ENCODE peak calls at places on chromosomes 1 and 21, in seven cellular contexts. U, O, P, C, M, V and E are unnamed samples.
A peak's percentile ranks its signal among the peaks of the same experiment; 100 is the strongest.

GRCh38 chr1:29563571-29563970 is 327.2 kb downstream of the PTPRU start:
- DNase-seq in O (no peak), V (no peak), P (no peak), U (no peak), C (no peak), M (no peak), E (no peak)

GRCh38 chr21:45596704-45597318 is 46.7 kb upstream of the PCBP3 start:
- DNase-seq in P (peak; percentile 81), C (peak; percentile 81), O (no peak), V (peak; percentile 94), M (no peak), U (peak; percentile 83), E (peak; percentile 20)

GRCh38 chr1:25967308-25967707 is 30.6 kb downstream of the PAFAH2 start:
- DNase-seq in C (no peak), V (no peak), P (no peak), M (no peak), U (no peak), O (no peak), E (no peak)

GRCh38 chr1:217135569-217135915 is 412.3 kb upstream of the ESRRG start:
- DNase-seq in V (no peak), U (peak; percentile 37), C (no peak), P (no peak), M (no peak), O (no peak), E (no peak)

GRCh38 chr1:84946631-84947030 is 50.3 kb downstream of the MCOLN2 start:
- DNase-seq in C (no peak), O (peak; percentile 13), U (no peak), M (no peak), P (no peak), V (no peak), E (no peak)

GRCh38 chr1:13990939-13991338 is 291.0 kb downstream of the PRDM2 start:
- DNase-seq in P (no peak), V (no peak), M (no peak), C (no peak), O (no peak), U (no peak), E (no peak)

GRCh38 chr1:201693019-201693372 is 136.0 kb upstream of the IPO9 start:
- DNase-seq in O (no peak), M (no peak), P (no peak), C (no peak), U (no peak), V (no peak), E (no peak)

GRCh38 chr21:43639470-43640178 is 19.7 kb downstream of the HSF2BP start:
- DNase-seq in C (no peak), M (peak; percentile 35), U (no peak), P (no peak), V (no peak), O (peak; percentile 50), E (no peak)

GRCh38 chr21:37416914-37417313 is 50.3 kb downstream of the DYRK1A start:
- DNase-seq in V (no peak), P (no peak), M (no peak), U (no peak), O (no peak), C (no peak), E (no peak)

GRCh38 chr1:6476483-6476882 is 10.5 kb upstream of the TNFRSF25 start:
- DNase-seq in C (no peak), V (no peak), M (no peak), P (no peak), U (no peak), O (no peak), E (no peak)

GRCh38 chr1:154931940-154932487 is 4.5 kb downstream of the PMVK start:
- DNase-seq in C (peak; percentile 92), P (no peak), O (no peak), M (peak; percentile 41), V (no peak), U (no peak), E (no peak)

GRCh38 chr1:205141236-205142104 is 19.7 kb upstream of the RBBP5 start:
- DNase-seq in C (peak; percentile 83), M (peak; percentile 38), P (peak; percentile 65), V (peak; percentile 94), O (peak; percentile 69), U (peak; percentile 87), E (peak; percentile 62)

GRCh38 chr1:215031392-215031791 is 51.1 kb upstream of the KCNK2 start:
- DNase-seq in O (no peak), C (no peak), P (no peak), U (no peak), V (no peak), M (no peak), E (no peak)

GRCh38 chr1:46806196-46807020 is 7.6 kb downstream of the CYP4B1 start:
- DNase-seq in C (peak; percentile 28), U (no peak), M (no peak), V (peak; percentile 35), P (no peak), O (no peak), E (peak; percentile 84)

DNA sequence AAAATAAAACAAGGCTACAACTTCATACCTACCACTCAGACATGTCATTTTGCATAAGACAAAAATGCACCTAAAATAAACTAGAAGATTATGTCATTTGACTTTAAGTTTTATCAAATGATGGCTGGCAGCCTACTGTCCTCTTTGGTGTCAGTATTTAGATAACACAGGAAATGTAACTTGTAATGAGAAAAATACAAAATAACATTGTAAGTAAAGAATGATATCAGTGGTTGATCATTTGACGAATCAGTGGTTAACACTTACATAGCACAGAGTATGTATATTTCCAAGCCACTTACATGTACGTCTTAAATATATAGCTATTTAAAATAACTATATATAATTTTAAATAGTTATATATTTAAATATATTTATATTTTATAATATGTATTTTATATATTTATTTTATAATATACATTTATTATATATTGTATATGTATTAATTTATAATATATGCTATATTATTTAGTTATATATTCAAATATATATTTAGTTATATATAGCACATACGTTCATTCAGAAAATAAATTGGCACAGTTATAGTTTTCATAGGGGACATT is 44.1 kb downstream of the ZNF678 start:
- DNase-seq in U (no peak), C (no peak), O (no peak), P (no peak), M (no peak), V (no peak), E (no peak)
- H3K9me3 ChIP-seq in U (peaks cover 7% of the 10 kb centered on the region), C (peaks cover 79% of the 10 kb centered on the region), O (peaks cover 22% of the 10 kb centered on the region), P (peaks cover 48% of the 10 kb centered on the region), M (no peaks in the 10 kb centered on the region), V (peaks cover 67% of the 10 kb centered on the region), E (no peaks in the 10 kb centered on the region)

GRCh38 chr1:206872139-206872538 is 6.7 kb downstream of the IL20 start:
- DNase-seq in M (no peak), U (no peak), C (no peak), V (no peak), P (no peak), O (no peak), E (no peak)
- H3K9me3 ChIP-seq in M (peaks cover under 1% of the 10 kb centered on the region), U (no peaks in the 10 kb centered on the region), C (peaks cover 15% of the 10 kb centered on the region), V (peaks cover 10% of the 10 kb centered on the region), P (peaks cover 21% of the 10 kb centered on the region), O (peaks cover 4% of the 10 kb centered on the region), E (no peaks in the 10 kb centered on the region)

GRCh38 chr1:82542141-82542540 is 741.4 kb downstream of the ADGRL2 start:
- DNase-seq in O (no peak), V (no peak), C (no peak), P (no peak), U (no peak), M (no peak), E (no peak)
- H3K9me3 ChIP-seq in O (no peaks in the 10 kb centered on the region), V (no peaks in the 10 kb centered on the region), C (no peaks in the 10 kb centered on the region), P (no peaks in the 10 kb centered on the region), U (no peaks in the 10 kb centered on the region), M (no peaks in the 10 kb centered on the region), E (no peaks in the 10 kb centered on the region)

DNA sequence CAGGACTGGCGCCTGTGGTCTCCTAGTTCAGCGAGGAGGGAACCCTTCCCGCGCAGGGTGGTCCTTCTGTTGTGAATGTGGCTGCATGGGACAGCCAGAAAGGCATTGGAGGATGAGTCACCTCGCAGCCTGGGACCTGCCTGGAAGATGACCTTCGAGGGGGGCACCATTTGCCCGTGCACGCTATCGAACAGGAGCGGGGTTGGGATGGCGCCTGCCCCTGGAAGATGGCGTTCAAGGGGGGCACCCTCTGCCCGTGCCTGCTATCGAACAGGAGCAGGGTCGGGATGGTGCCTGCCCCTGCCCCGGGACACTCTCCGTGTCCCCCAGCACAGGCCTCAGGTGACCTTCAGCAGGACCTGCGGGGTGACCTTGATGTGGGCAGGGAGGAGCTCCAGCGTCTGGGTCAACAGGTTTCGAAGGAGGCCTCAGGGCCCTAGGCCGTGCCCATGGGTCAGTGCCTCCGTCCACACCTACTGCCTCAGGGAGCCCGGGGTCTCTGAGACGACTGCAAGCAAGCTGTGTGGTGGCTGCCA is 1.7 kb upstream of the ACTRT2 start:
- DNase-seq in V (no peak), M (no peak), C (no peak), U (no peak), O (no peak), P (no peak), E (no peak)
- H3K9me3 ChIP-seq in V (no peaks in the 10 kb centered on the region), M (peaks cover 17% of the 10 kb centered on the region), C (no peaks in the 10 kb centered on the region), U (no peaks in the 10 kb centered on the region), O (peaks cover 80% of the 10 kb centered on the region), P (no peaks in the 10 kb centered on the region), E (no peaks in the 10 kb centered on the region)

DNA sequence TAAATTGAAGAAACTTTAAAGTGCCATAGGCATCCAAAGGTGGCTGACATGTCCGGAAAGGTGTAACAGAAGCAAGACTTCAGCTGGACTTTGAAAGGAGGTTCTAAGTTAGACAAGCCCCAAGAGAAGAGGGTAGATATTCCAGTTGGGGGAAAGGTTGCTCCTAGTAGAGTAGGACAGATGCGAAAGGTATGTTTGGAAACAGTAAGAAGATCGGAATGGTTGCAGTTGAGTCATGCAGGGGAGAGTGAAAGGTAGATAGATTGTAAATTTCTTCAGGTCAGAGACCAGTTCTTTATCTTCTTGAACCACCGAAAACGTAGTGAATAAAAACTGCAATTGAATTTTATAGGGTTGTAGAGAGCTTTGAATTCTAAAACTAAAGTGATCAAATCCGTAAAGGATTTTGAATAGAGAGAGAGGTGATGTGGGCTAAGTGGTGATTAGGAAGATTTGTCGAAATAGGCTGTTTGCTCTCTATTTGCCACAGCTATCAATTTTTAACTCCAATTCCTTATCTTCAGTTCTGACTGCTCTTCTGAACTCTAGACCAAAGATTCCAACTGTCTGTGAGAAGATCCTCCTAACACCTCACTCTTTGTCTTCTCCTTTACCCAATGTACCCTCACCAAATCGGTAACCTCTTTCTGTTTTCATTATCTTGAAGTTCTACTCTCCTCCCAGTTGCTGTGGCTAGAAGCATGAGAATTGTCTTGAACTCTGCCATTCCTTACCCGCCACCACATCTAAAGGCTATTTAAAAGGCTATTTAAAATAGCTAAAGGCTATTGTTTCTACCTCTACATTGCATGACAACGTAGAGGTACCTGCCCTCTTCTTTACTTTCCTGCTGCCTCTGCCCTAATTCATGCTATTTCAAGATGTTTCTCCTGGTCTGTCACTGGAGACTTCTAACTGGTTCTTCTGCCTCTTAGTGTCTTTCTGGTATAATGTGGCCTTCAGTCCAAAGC is 16.7 kb downstream of the MACF1 start:
- DNase-seq in M (no peak), U (no peak), C (no peak), O (no peak), P (no peak), V (no peak), E (no peak)
- H3K9me3 ChIP-seq in M (no peaks in the 10 kb centered on the region), U (no peaks in the 10 kb centered on the region), C (no peaks in the 10 kb centered on the region), O (no peaks in the 10 kb centered on the region), P (no peaks in the 10 kb centered on the region), V (no peaks in the 10 kb centered on the region), E (no peaks in the 10 kb centered on the region)